ENCODE peak calls at places on chromosomes 11 and 22, in six cellular contexts. One of them, this sample, is unnamed. For H3K4me1, the result is how much of the 10 kb centered on the place peaks cover.

GRCh38 chr11:27183672-27184457 is 143.2 kb downstream of the BBOX1 start:
- DNase-seq in GM23248: peak
- DNase-seq in HCT116: peak
- DNase-seq in PC-3: peak
- DNase-seq in neural progenitor cell: peak
- DNase-seq in MM.1S: peak
- DNase-seq in this sample: peak

GRCh38 chr11:71914127-71914526 is 14.3 kb downstream of the XNDC1N start:
- DNase-seq in PC-3: no peak
- DNase-seq in HCT116: no peak
- DNase-seq in neural progenitor cell: no peak
- DNase-seq in MM.1S: no peak
- DNase-seq in GM23248: peak
- DNase-seq in this sample: no peak

GRCh38 chr11:119990306-119991021 is 147.4 kb downstream of the TRIM29 start:
- DNase-seq in HCT116: no peak
- DNase-seq in neural progenitor cell: no peak
- DNase-seq in PC-3: no peak
- DNase-seq in MM.1S: no peak
- DNase-seq in GM23248: peak
- DNase-seq in this sample: no peak

GRCh38 chr11:2664886-2665746 is 34.7 kb downstream of the KCNQ1OT1 start:
- DNase-seq in neural progenitor cell: no peak
- DNase-seq in MM.1S: no peak
- DNase-seq in HCT116: no peak
- DNase-seq in GM23248: no peak
- DNase-seq in PC-3: no peak
- DNase-seq in this sample: no peak

GRCh38 chr11:131675489-131675888 is 305.1 kb downstream of the NTM start:
- DNase-seq in GM23248: peak
- DNase-seq in HCT116: no peak
- DNase-seq in MM.1S: no peak
- DNase-seq in neural progenitor cell: no peak
- DNase-seq in PC-3: no peak
- DNase-seq in this sample: no peak

GRCh38 chr11:35407041-35407440 is 12.3 kb downstream of the SLC1A2 start:
- DNase-seq in PC-3: no peak
- DNase-seq in GM23248: no peak
- DNase-seq in neural progenitor cell: no peak
- DNase-seq in HCT116: no peak
- DNase-seq in MM.1S: no peak
- DNase-seq in this sample: no peak

GRCh38 chr11:103824116-103824515 is 212.3 kb upstream of the DDI1 start:
- DNase-seq in neural progenitor cell: no peak
- DNase-seq in PC-3: no peak
- DNase-seq in MM.1S: peak
- DNase-seq in HCT116: no peak
- DNase-seq in GM23248: no peak
- DNase-seq in this sample: no peak

GRCh38 chr11:100673063-100673462 is 14.0 kb upstream of the ARHGAP42 start:
- DNase-seq in HCT116: no peak
- DNase-seq in GM23248: no peak
- DNase-seq in neural progenitor cell: no peak
- DNase-seq in PC-3: no peak
- DNase-seq in MM.1S: no peak
- DNase-seq in this sample: no peak

GRCh38 chr22:50074056-50074455 is 11.2 kb downstream of the MLC1 start:
- DNase-seq in HCT116: no peak
- DNase-seq in GM23248: peak
- DNase-seq in neural progenitor cell: no peak
- DNase-seq in MM.1S: no peak
- DNase-seq in PC-3: no peak
- DNase-seq in this sample: no peak

GRCh38 chr22:19103881-19104821 is 18.1 kb downstream of the DGCR2 start:
- DNase-seq in PC-3: no peak
- DNase-seq in neural progenitor cell: no peak
- DNase-seq in HCT116: no peak
- DNase-seq in MM.1S: no peak
- DNase-seq in GM23248: peak
- DNase-seq in this sample: no peak

GRCh38 chr22:24185001-24185500 is 3.8 kb downstream of the SUSD2 start:
- DNase-seq in GM23248: no peak
- DNase-seq in MM.1S: no peak
- DNase-seq in neural progenitor cell: no peak
- DNase-seq in HCT116: no peak
- DNase-seq in PC-3: no peak
- DNase-seq in this sample: no peak

GRCh38 chr11:87299041-87299481 is 261.3 kb downstream of the TMEM135 start:
- DNase-seq in MM.1S: no peak
- DNase-seq in HCT116: no peak
- DNase-seq in GM23248: no peak
- DNase-seq in neural progenitor cell: no peak
- DNase-seq in PC-3: peak
- DNase-seq in this sample: no peak

GRCh38 chr11:12278766-12279671 is 98.4 kb upstream of the PARVA start:
- DNase-seq in PC-3: no peak
- DNase-seq in GM23248: no peak
- DNase-seq in neural progenitor cell: no peak
- DNase-seq in HCT116: no peak
- DNase-seq in MM.1S: no peak
- DNase-seq in this sample: no peak

GRCh38 chr11:1964348-1964747 is 17.2 kb downstream of the MRPL23 start:
- DNase-seq in GM23248: no peak
- DNase-seq in MM.1S: no peak
- DNase-seq in neural progenitor cell: no peak
- DNase-seq in PC-3: no peak
- DNase-seq in HCT116: no peak
- DNase-seq in this sample: no peak

GRCh38 chr22:45225732-45226560 is 14.7 kb downstream of the KIAA0930 start:
- DNase-seq in GM23248: peak
- DNase-seq in PC-3: no peak
- DNase-seq in neural progenitor cell: no peak
- DNase-seq in MM.1S: no peak
- DNase-seq in HCT116: no peak
- DNase-seq in this sample: no peak

GRCh38 chr11:122817121-122817520 is 21.2 kb upstream of the CRTAM start:
- DNase-seq in HCT116: peak
- DNase-seq in GM23248: peak
- DNase-seq in neural progenitor cell: no peak
- DNase-seq in MM.1S: no peak
- DNase-seq in PC-3: peak
- DNase-seq in this sample: no peak

GRCh38 chr11:117223741-117224685 is 7.9 kb downstream of the PCSK7 start:
- DNase-seq in HCT116: no peak
- DNase-seq in neural progenitor cell: no peak
- DNase-seq in GM23248: no peak
- DNase-seq in MM.1S: no peak
- DNase-seq in PC-3: no peak
- DNase-seq in this sample: no peak

GRCh38 chr11:125945797-125946520 is at the start of gene VSIG10L2:
- DNase-seq in GM23248: no peak
- DNase-seq in HCT116: no peak
- DNase-seq in PC-3: peak
- DNase-seq in neural progenitor cell: no peak
- DNase-seq in MM.1S: no peak
- DNase-seq in this sample: no peak

GRCh38 chr11:125943661-125944349 is 2.0 kb upstream of the VSIG10L2 start:
- DNase-seq in PC-3: no peak
- DNase-seq in GM23248: no peak
- DNase-seq in HCT116: no peak
- DNase-seq in MM.1S: no peak
- DNase-seq in neural progenitor cell: no peak
- DNase-seq in this sample: no peak

GRCh38 chr11:125945011-125945796 is 640 bp upstream of the VSIG10L2 start:
- DNase-seq in PC-3: no peak
- DNase-seq in neural progenitor cell: no peak
- DNase-seq in HCT116: no peak
- DNase-seq in GM23248: no peak
- DNase-seq in MM.1S: no peak
- DNase-seq in this sample: no peak

GRCh38 chr11:125942771-125943428 is 2.9 kb upstream of the VSIG10L2 start:
- DNase-seq in MM.1S: no peak
- DNase-seq in neural progenitor cell: no peak
- DNase-seq in GM23248: no peak
- DNase-seq in HCT116: no peak
- DNase-seq in PC-3: no peak
- DNase-seq in this sample: no peak

DNA sequence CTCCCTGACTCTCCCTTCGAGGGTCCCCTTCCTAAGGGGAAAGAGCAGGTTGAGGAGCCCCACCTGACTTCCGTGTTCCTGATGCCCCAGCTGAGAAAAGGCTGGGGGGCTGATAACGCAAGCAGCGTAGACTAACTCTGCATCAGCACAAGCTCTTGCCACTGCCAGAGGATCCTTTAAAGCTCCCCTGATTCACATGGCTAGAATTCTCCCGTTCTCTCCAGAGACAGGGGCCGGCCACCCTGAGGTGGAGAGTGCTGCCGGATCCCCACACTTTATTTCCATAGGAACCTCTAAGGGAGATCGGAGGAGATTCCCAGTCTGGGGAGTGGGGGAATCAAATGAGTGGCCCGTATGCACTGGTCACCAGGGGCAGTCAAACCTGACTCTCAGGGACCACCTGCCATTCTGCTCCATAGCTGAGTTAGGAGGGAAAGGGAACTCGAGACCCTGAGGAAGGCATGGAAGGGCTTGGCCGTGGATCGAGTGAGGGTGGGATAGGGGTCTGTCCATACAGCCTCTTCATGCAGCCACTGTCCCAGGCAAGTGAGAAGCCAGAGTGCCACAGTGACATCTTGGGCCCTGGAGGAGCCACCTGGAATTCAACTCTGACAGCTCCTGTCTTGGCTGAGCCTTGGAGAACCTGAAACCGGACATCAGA is 1.4 kb upstream of the VSIG10L2 start:
- DNase-seq in neural progenitor cell: no peak
- DNase-seq in HCT116: no peak
- DNase-seq in PC-3: no peak
- DNase-seq in GM23248: no peak
- DNase-seq in MM.1S: no peak
- DNase-seq in this sample: no peak
- H3K4me1 ChIP-seq in neural progenitor cell: under half
- H3K4me1 ChIP-seq in HCT116: under half
- H3K4me1 ChIP-seq in PC-3: under half
- H3K4me1 ChIP-seq in GM23248: under half
- H3K4me1 ChIP-seq in MM.1S: under half
- H3K4me1 ChIP-seq in this sample: under half

DNA sequence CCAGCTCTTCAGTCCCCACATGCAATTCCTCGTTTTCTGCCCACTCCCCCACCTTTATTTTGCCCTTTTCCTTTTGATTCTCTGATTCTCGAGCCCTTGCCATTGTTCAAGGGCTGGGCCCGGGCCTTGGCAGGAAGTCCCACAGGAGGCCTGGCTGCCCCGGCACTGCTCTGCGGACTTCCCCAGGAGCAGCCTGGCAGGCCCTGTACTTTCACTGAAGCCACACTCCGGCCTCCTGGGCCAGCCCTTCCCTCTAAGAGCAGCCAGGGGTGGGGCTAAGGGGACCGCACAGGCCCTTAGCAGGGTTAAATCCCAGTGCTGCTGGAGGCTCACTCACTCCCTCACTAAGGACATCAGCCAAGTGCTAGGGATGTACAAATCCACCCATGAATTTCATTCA is 4.1 kb downstream of the LRRC32 start:
- DNase-seq in PC-3: no peak
- DNase-seq in MM.1S: peak
- DNase-seq in HCT116: no peak
- DNase-seq in GM23248: no peak
- DNase-seq in neural progenitor cell: peak
- DNase-seq in this sample: peak
- TF ChIP-seq EZH2phosphoT487 in PC-3: no peak
- TF ChIP-seq EZH2phosphoT487 in MM.1S: no peak
- TF ChIP-seq EZH2phosphoT487 in HCT116: no peak
- TF ChIP-seq EZH2phosphoT487 in GM23248: no peak
- TF ChIP-seq EZH2phosphoT487 in neural progenitor cell: no peak
- TF ChIP-seq EZH2phosphoT487 in this sample: no peak

GRCh38 chr22:36454916-36455570 is 26.4 kb downstream of the TXN2 start:
- DNase-seq in PC-3: peak
- DNase-seq in GM23248: peak
- DNase-seq in HCT116: peak
- DNase-seq in neural progenitor cell: peak
- DNase-seq in MM.1S: peak
- DNase-seq in this sample: peak

GRCh38 chr22:36457688-36458450 is 23.6 kb downstream of the TXN2 start:
- DNase-seq in HCT116: no peak
- DNase-seq in MM.1S: no peak
- DNase-seq in neural progenitor cell: no peak
- DNase-seq in GM23248: peak
- DNase-seq in PC-3: no peak
- DNase-seq in this sample: no peak

GRCh38 chr22:36453855-36454378 is 27.5 kb downstream of the TXN2 start:
- DNase-seq in neural progenitor cell: no peak
- DNase-seq in GM23248: no peak
- DNase-seq in PC-3: no peak
- DNase-seq in HCT116: no peak
- DNase-seq in MM.1S: no peak
- DNase-seq in this sample: peak

GRCh38 chr22:36456459-36456835 is 25.0 kb downstream of the TXN2 start:
- DNase-seq in MM.1S: no peak
- DNase-seq in PC-3: no peak
- DNase-seq in neural progenitor cell: no peak
- DNase-seq in HCT116: no peak
- DNase-seq in GM23248: no peak
- DNase-seq in this sample: no peak

DNA sequence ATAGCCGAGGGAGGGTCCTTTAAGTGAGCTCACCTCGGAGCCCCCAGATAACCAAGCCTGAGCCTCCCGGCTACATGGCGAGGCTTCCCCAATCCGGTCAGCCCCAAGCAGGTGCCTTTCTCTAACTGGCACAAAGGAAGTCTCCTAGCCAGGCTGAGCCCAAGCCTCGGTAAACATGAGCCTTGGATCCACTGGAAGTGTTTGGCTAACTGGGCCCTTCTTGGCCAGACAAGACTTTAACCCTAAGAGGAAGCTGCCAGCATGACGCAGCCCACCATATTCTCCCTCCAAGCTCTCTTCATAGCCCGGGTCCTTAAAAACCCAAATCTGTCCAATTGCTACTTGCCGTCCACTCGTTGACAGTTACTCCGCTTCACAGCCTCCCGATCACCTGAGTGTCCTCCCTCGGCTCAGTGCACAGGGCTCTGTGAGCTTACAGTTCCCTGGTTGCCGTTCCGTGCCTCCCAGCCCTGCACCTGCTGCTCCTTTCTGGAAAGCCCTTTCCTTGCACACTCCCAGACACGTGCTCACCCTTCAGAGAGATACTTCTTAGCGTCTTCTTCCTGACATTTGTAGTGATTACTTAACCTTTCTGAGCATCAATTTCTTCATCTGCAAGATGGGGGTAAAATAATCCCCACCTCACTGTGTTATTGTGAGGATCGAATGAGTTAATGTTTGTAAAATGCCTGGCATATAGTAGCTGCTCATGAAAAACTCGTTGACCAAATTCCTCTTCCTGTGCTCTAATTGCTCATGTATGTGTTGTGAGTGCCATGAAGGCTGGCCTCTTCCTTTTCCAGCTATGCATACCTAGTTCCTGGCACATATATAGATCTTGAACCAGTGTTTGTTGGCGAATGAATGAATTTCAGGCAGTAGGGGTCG is 25.6 kb downstream of the TXN2 start:
- DNase-seq in MM.1S: no peak
- DNase-seq in GM23248: no peak
- DNase-seq in PC-3: no peak
- DNase-seq in HCT116: no peak
- DNase-seq in neural progenitor cell: no peak
- DNase-seq in this sample: no peak
- H3K4me1 ChIP-seq in MM.1S: under half
- H3K4me1 ChIP-seq in GM23248: under half
- H3K4me1 ChIP-seq in PC-3: half or more
- H3K4me1 ChIP-seq in HCT116: under half
- H3K4me1 ChIP-seq in neural progenitor cell: under half
- H3K4me1 ChIP-seq in this sample: under half

GRCh38 chr11:797300-798092 is 585 bp downstream of the SLC25A22 start:
- DNase-seq in GM23248: peak
- DNase-seq in neural progenitor cell: peak
- DNase-seq in MM.1S: peak
- DNase-seq in PC-3: peak
- DNase-seq in HCT116: no peak
- DNase-seq in this sample: peak
- TF ChIP-seq EZH2phosphoT487 in GM23248: no peak
- TF ChIP-seq EZH2phosphoT487 in neural progenitor cell: no peak
- TF ChIP-seq EZH2phosphoT487 in MM.1S: no peak
- TF ChIP-seq EZH2phosphoT487 in PC-3: no peak
- TF ChIP-seq EZH2phosphoT487 in HCT116: no peak
- TF ChIP-seq EZH2phosphoT487 in this sample: no peak